ENCODE peak calls at places on chromosomes 11 and 22, in ten cellular contexts. One of them, this sample, is unnamed.

GRCh38 chr22:39625554-39626537 is 55.3 kb downstream of the CACNA1I start:
- DNase-seq in body of pancreas: no peak
- DNase-seq in prostate gland: no peak
- DNase-seq in sigmoid colon: no peak
- DNase-seq in PC-9: no peak
- DNase-seq in dorsolateral prefrontal cortex: no peak
- DNase-seq in A549: no peak
- DNase-seq in ovary: no peak
- DNase-seq in cardiac muscle cell: no peak
- DNase-seq in left ventricle myocardium inferior: no peak
- DNase-seq in this sample: no peak

GRCh38 chr22:20624161-20624616 is 116.8 kb downstream of the MED15 start:
- DNase-seq in body of pancreas: no peak
- DNase-seq in prostate gland: no peak
- DNase-seq in sigmoid colon: no peak
- DNase-seq in PC-9: no peak
- DNase-seq in dorsolateral prefrontal cortex: no peak
- DNase-seq in A549: no peak
- DNase-seq in ovary: no peak
- DNase-seq in cardiac muscle cell: peak
- DNase-seq in left ventricle myocardium inferior: no peak
- DNase-seq in this sample: no peak

GRCh38 chr11:92225206-92225562 is 566 bp downstream of the FAT3 start:
- DNase-seq in body of pancreas: no peak
- DNase-seq in prostate gland: no peak
- DNase-seq in sigmoid colon: no peak
- DNase-seq in PC-9: peak
- DNase-seq in dorsolateral prefrontal cortex: peak
- DNase-seq in A549: no peak
- DNase-seq in ovary: no peak
- DNase-seq in cardiac muscle cell: no peak
- DNase-seq in left ventricle myocardium inferior: no peak
- DNase-seq in this sample: no peak

GRCh38 chr22:34804588-34804987 is 261.4 kb upstream of the ISX start:
- DNase-seq in body of pancreas: no peak
- DNase-seq in prostate gland: no peak
- DNase-seq in sigmoid colon: no peak
- DNase-seq in PC-9: no peak
- DNase-seq in dorsolateral prefrontal cortex: no peak
- DNase-seq in A549: no peak
- DNase-seq in ovary: no peak
- DNase-seq in cardiac muscle cell: no peak
- DNase-seq in left ventricle myocardium inferior: no peak
- DNase-seq in this sample: no peak

GRCh38 chr11:119025978-119026766 is 4.5 kb downstream of the SLC37A4 start:
- DNase-seq in body of pancreas: no peak
- DNase-seq in prostate gland: no peak
- DNase-seq in sigmoid colon: peak
- DNase-seq in PC-9: no peak
- DNase-seq in dorsolateral prefrontal cortex: no peak
- DNase-seq in A549: no peak
- DNase-seq in ovary: no peak
- DNase-seq in cardiac muscle cell: no peak
- DNase-seq in left ventricle myocardium inferior: no peak
- DNase-seq in this sample: no peak

GRCh38 chr11:71466358-71466757 is 13.4 kb downstream of the NADSYN1 start:
- DNase-seq in body of pancreas: no peak
- DNase-seq in prostate gland: no peak
- DNase-seq in sigmoid colon: peak
- DNase-seq in PC-9: no peak
- DNase-seq in dorsolateral prefrontal cortex: peak
- DNase-seq in A549: no peak
- DNase-seq in ovary: no peak
- DNase-seq in cardiac muscle cell: no peak
- DNase-seq in left ventricle myocardium inferior: no peak
- DNase-seq in this sample: no peak

GRCh38 chr11:9025101-9025850 is 21.5 kb upstream of the NRIP3 start:
- DNase-seq in body of pancreas: no peak
- DNase-seq in prostate gland: no peak
- DNase-seq in sigmoid colon: no peak
- DNase-seq in PC-9: no peak
- DNase-seq in dorsolateral prefrontal cortex: no peak
- DNase-seq in A549: no peak
- DNase-seq in ovary: no peak
- DNase-seq in cardiac muscle cell: no peak
- DNase-seq in left ventricle myocardium inferior: no peak
- DNase-seq in this sample: no peak

GRCh38 chr11:9250139-9250582 is 15.0 kb downstream of the DENND5A start:
- DNase-seq in body of pancreas: no peak
- DNase-seq in prostate gland: no peak
- DNase-seq in sigmoid colon: no peak
- DNase-seq in PC-9: no peak
- DNase-seq in dorsolateral prefrontal cortex: no peak
- DNase-seq in A549: no peak
- DNase-seq in ovary: no peak
- DNase-seq in cardiac muscle cell: peak
- DNase-seq in left ventricle myocardium inferior: no peak
- DNase-seq in this sample: peak

GRCh38 chr22:43883012-43883661 is 8.7 kb downstream of the PNPLA5 start:
- DNase-seq in body of pancreas: peak
- DNase-seq in prostate gland: peak
- DNase-seq in sigmoid colon: peak
- DNase-seq in PC-9: peak
- DNase-seq in dorsolateral prefrontal cortex: no peak
- DNase-seq in A549: peak
- DNase-seq in ovary: peak
- DNase-seq in cardiac muscle cell: peak
- DNase-seq in left ventricle myocardium inferior: no peak
- DNase-seq in this sample: peak

GRCh38 chr11:59141673-59142460 is 789 bp upstream of the FAM111A start:
- DNase-seq in body of pancreas: no peak
- DNase-seq in prostate gland: no peak
- DNase-seq in sigmoid colon: no peak
- DNase-seq in PC-9: no peak
- DNase-seq in dorsolateral prefrontal cortex: no peak
- DNase-seq in A549: no peak
- DNase-seq in ovary: no peak
- DNase-seq in cardiac muscle cell: peak
- DNase-seq in left ventricle myocardium inferior: no peak
- DNase-seq in this sample: peak

GRCh38 chr11:59144579-59145345 is 2.1 kb downstream of the FAM111A start:
- DNase-seq in body of pancreas: peak
- DNase-seq in prostate gland: peak
- DNase-seq in sigmoid colon: peak
- DNase-seq in PC-9: peak
- DNase-seq in dorsolateral prefrontal cortex: no peak
- DNase-seq in A549: peak
- DNase-seq in ovary: peak
- DNase-seq in cardiac muscle cell: peak
- DNase-seq in left ventricle myocardium inferior: peak
- DNase-seq in this sample: peak

GRCh38 chr11:59142530-59143507 is at the start of gene FAM111A:
- DNase-seq in body of pancreas: peak
- DNase-seq in prostate gland: peak
- DNase-seq in sigmoid colon: peak
- DNase-seq in PC-9: peak
- DNase-seq in dorsolateral prefrontal cortex: peak
- DNase-seq in A549: peak
- DNase-seq in ovary: peak
- DNase-seq in cardiac muscle cell: peak
- DNase-seq in left ventricle myocardium inferior: peak
- DNase-seq in this sample: peak

GRCh38 chr11:59145534-59145933 is 2.9 kb downstream of the FAM111A start:
- DNase-seq in body of pancreas: no peak
- DNase-seq in prostate gland: no peak
- DNase-seq in sigmoid colon: no peak
- DNase-seq in PC-9: no peak
- DNase-seq in dorsolateral prefrontal cortex: no peak
- DNase-seq in A549: no peak
- DNase-seq in ovary: no peak
- DNase-seq in cardiac muscle cell: peak
- DNase-seq in left ventricle myocardium inferior: no peak
- DNase-seq in this sample: no peak

DNA sequence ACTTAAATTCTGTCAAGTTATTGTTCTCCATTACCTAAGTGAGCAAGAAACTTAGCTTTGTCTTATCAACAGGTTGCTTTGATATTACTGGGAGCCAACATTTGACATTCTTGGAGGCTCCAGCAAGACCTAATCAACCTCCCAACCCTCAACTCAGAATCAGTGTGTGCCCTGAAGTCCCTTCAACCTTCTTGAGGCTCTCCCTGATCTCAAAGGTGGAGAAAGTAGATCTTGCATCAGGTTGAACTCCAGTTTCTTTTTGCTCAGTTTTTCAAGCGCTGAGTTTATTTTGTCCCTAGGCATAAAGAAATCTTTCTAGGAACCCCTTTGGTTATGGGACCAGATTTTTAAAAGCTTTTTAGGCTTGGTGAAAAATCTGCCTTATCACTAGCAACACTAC is 1.4 kb downstream of the FAM111A start:
- DNase-seq in body of pancreas: no peak
- DNase-seq in prostate gland: no peak
- DNase-seq in sigmoid colon: no peak
- DNase-seq in PC-9: no peak
- DNase-seq in dorsolateral prefrontal cortex: no peak
- DNase-seq in A549: no peak
- DNase-seq in ovary: no peak
- DNase-seq in cardiac muscle cell: no peak
- DNase-seq in left ventricle myocardium inferior: no peak
- DNase-seq in this sample: no peak
- TF ChIP-seq CTCF in body of pancreas: no peak
- TF ChIP-seq CTCF in prostate gland: no peak
- TF ChIP-seq CTCF in sigmoid colon: no peak
- TF ChIP-seq CTCF in PC-9: no peak
- TF ChIP-seq CTCF in dorsolateral prefrontal cortex: no peak
- TF ChIP-seq CTCF in A549: no peak
- TF ChIP-seq CTCF in ovary: no peak
- TF ChIP-seq CTCF in cardiac muscle cell: no peak
- TF ChIP-seq CTCF in left ventricle myocardium inferior: no peak
- TF ChIP-seq CTCF in this sample: no peak

GRCh38 chr11:35622070-35622469 is 3.8 kb downstream of the FJX1 start:
- DNase-seq in body of pancreas: no peak
- DNase-seq in prostate gland: peak
- DNase-seq in sigmoid colon: no peak
- DNase-seq in PC-9: peak
- DNase-seq in dorsolateral prefrontal cortex: no peak
- DNase-seq in A549: no peak
- DNase-seq in ovary: no peak
- DNase-seq in cardiac muscle cell: peak
- DNase-seq in left ventricle myocardium inferior: no peak
- DNase-seq in this sample: peak
- H3K4me3 ChIP-seq in body of pancreas: no peak
- H3K4me3 ChIP-seq in prostate gland: no peak
- H3K4me3 ChIP-seq in sigmoid colon: no peak
- H3K4me3 ChIP-seq in PC-9: peak
- H3K4me3 ChIP-seq in dorsolateral prefrontal cortex: no peak
- H3K4me3 ChIP-seq in A549: no peak
- H3K4me3 ChIP-seq in ovary: no peak
- H3K4me3 ChIP-seq in cardiac muscle cell: no peak
- H3K4me3 ChIP-seq in left ventricle myocardium inferior: no peak
- H3K4me3 ChIP-seq in this sample: no peak

GRCh38 chr11:44823006-44823405 is 96.2 kb downstream of the TSPAN18 start:
- DNase-seq in body of pancreas: no peak
- DNase-seq in prostate gland: no peak
- DNase-seq in sigmoid colon: no peak
- DNase-seq in PC-9: no peak
- DNase-seq in dorsolateral prefrontal cortex: no peak
- DNase-seq in A549: peak
- DNase-seq in ovary: no peak
- DNase-seq in cardiac muscle cell: no peak
- DNase-seq in left ventricle myocardium inferior: no peak
- DNase-seq in this sample: no peak
- TF ChIP-seq CTCF in body of pancreas: no peak
- TF ChIP-seq CTCF in prostate gland: no peak
- TF ChIP-seq CTCF in sigmoid colon: no peak
- TF ChIP-seq CTCF in PC-9: peak
- TF ChIP-seq CTCF in dorsolateral prefrontal cortex: no peak
- TF ChIP-seq CTCF in A549: no peak
- TF ChIP-seq CTCF in ovary: no peak
- TF ChIP-seq CTCF in cardiac muscle cell: peak
- TF ChIP-seq CTCF in left ventricle myocardium inferior: no peak
- TF ChIP-seq CTCF in this sample: peak

DNA sequence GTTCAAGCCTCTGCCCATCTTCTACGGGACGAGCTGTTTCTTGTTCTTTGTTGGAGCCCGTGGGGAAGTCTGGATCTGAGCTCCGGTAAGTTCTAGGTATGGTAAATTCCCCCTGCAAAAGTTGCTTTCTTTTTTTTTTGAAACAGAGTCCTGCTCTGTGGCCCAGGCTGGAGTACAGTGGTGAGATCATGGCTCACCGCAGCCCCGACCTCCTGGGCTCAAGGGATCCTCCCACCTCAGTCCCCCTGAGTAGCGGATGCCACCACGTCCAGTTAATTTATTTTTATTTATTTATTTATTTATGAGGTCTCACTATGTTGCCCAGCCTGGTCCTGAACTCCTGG is 35.5 kb upstream of the MOB2 start:
- DNase-seq in body of pancreas: no peak
- DNase-seq in prostate gland: no peak
- DNase-seq in sigmoid colon: no peak
- DNase-seq in PC-9: no peak
- DNase-seq in dorsolateral prefrontal cortex: no peak
- DNase-seq in A549: no peak
- DNase-seq in ovary: no peak
- DNase-seq in cardiac muscle cell: no peak
- DNase-seq in left ventricle myocardium inferior: no peak
- DNase-seq in this sample: no peak
- H3K4me3 ChIP-seq in body of pancreas: no peak
- H3K4me3 ChIP-seq in prostate gland: no peak
- H3K4me3 ChIP-seq in sigmoid colon: no peak
- H3K4me3 ChIP-seq in PC-9: no peak
- H3K4me3 ChIP-seq in dorsolateral prefrontal cortex: no peak
- H3K4me3 ChIP-seq in A549: no peak
- H3K4me3 ChIP-seq in ovary: no peak
- H3K4me3 ChIP-seq in cardiac muscle cell: no peak
- H3K4me3 ChIP-seq in left ventricle myocardium inferior: no peak
- H3K4me3 ChIP-seq in this sample: no peak

DNA sequence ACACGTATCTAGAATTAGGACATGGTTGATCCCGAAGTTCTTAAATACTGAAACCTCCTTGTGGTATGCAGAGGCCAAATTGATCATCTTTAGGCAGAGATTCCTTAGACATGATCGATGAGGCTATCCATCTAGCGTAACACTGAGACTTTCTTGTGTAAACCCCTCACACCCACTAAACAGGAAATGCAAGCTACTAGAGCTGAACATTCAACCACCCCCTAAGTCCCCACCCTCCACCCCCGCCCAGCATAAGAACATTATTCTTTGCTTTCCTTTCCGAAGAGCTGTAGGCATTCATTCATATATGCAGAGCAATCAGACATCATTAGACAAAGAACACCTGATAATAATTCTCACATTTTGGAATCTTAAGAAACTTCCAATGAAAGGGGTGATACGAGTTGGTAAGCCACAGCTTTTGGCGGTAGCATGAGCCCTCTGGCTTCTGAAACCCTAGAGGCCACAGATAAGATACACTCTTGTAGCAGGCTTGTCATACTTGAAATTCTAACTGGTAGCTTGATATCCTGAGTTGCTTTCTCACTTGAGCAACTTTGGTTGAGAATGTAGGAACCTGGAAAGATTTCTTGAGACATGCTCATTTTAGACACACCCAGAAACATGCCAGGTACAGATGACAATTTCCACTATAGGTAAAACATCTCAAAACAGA is 42.2 kb downstream of the FLI1 start:
- DNase-seq in body of pancreas: no peak
- DNase-seq in prostate gland: no peak
- DNase-seq in sigmoid colon: no peak
- DNase-seq in PC-9: no peak
- DNase-seq in dorsolateral prefrontal cortex: no peak
- DNase-seq in A549: no peak
- DNase-seq in ovary: no peak
- DNase-seq in cardiac muscle cell: no peak
- DNase-seq in left ventricle myocardium inferior: no peak
- DNase-seq in this sample: no peak
- TF ChIP-seq CTCF in body of pancreas: no peak
- TF ChIP-seq CTCF in prostate gland: no peak
- TF ChIP-seq CTCF in sigmoid colon: no peak
- TF ChIP-seq CTCF in PC-9: no peak
- TF ChIP-seq CTCF in dorsolateral prefrontal cortex: no peak
- TF ChIP-seq CTCF in A549: no peak
- TF ChIP-seq CTCF in ovary: no peak
- TF ChIP-seq CTCF in cardiac muscle cell: no peak
- TF ChIP-seq CTCF in left ventricle myocardium inferior: no peak
- TF ChIP-seq CTCF in this sample: no peak